ENCODE peak calls at places on chromosomes 5 and 9, in eight cellular contexts. M is neural progenitor cell, L is GM06990, C is stomach, K is cardiac muscle cell, O is heart left ventricle, N is H7, V is tibial artery. P is an unnamed sample.

GRCh38 chr5:154295551-154295950 is 105.0 kb downstream of the GALNT10 start:
- DNase-seq in N (no peak), V (no peak), C (no peak), O (no peak), K (no peak), M (no peak), L (no peak), P (no peak)

GRCh38 chr5:63398346-63398745 is 563.9 kb downstream of the HTR1A start:
- DNase-seq in L (no peak), K (no peak), C (no peak), N (no peak), V (no peak), M (no peak), O (no peak), P (no peak)

GRCh38 chr5:154308457-154309360 is 118.2 kb downstream of the GALNT10 start:
- DNase-seq in V (no peak), M (no peak), L (no peak), K (no peak), C (no peak), N (no peak), O (no peak), P (peak; percentile 33)

GRCh38 chr9:79719989-79720388 is 148.2 kb downstream of the TLE4 start:
- DNase-seq in V (no peak), L (no peak), C (no peak), K (no peak), M (no peak), N (no peak), O (no peak), P (no peak)

GRCh38 chr9:128001411-128002298 is 20.9 kb upstream of the EEIG1 start:
- DNase-seq in O (no peak), N (peak; percentile 70), V (no peak), M (peak; percentile 43), L (no peak), C (peak; percentile 72), K (peak; percentile 21), P (peak; percentile 39)

GRCh38 chr9:116271991-116272390 is 118.4 kb downstream of the PAPPA start:
- DNase-seq in V (no peak), O (no peak), C (no peak), N (peak; percentile 87), L (no peak), M (peak; percentile 73), K (no peak), P (no peak)

GRCh38 chr5:143139585-143139984 is 263.9 kb downstream of the NR3C1 start:
- DNase-seq in N (no peak), M (no peak), O (peak; percentile 38), L (no peak), V (no peak), C (no peak), K (no peak), P (no peak)

GRCh38 chr9:120625222-120625621 is 45.3 kb upstream of the CDK5RAP2 start:
- DNase-seq in C (no peak), V (no peak), K (no peak), O (no peak), L (no peak), N (no peak), M (no peak), P (peak; percentile 60)

GRCh38 chr5:109865636-109866035 is 175.9 kb downstream of the MAN2A1 start:
- DNase-seq in O (no peak), N (no peak), V (no peak), L (no peak), K (no peak), M (no peak), C (no peak), P (peak; percentile 78)

GRCh38 chr9:4324513-4324912 is 24.6 kb upstream of the GLIS3 start:
- DNase-seq in M (no peak), N (no peak), C (no peak), K (no peak), L (no peak), V (no peak), O (no peak), P (no peak)

GRCh38 chr5:149730620-149731331 is 666 bp downstream of the PPARGC1B start:
- DNase-seq in V (peak; percentile 35), N (peak; percentile 83), M (peak; percentile 69), L (peak; percentile 84), C (peak; percentile 55), O (peak; percentile 69), K (peak; percentile 59), P (peak; percentile 70)

GRCh38 chr9:126058631-126059030 is 268.0 kb upstream of the MVB12B start:
- DNase-seq in N (no peak), K (no peak), L (no peak), V (no peak), M (no peak), C (no peak), O (no peak), P (no peak)

GRCh38 chr9:119955276-119955675 is 586.0 kb upstream of the BRINP1 start:
- DNase-seq in N (no peak), O (no peak), L (no peak), M (no peak), C (no peak), K (no peak), V (no peak), P (no peak)

GRCh38 chr5:179263391-179264052 is 81.7 kb downstream of the ADAMTS2 start:
- DNase-seq in O (peak; percentile 23), K (no peak), V (no peak), N (peak; percentile 47), C (peak; percentile 20), M (no peak), L (no peak), P (no peak)

GRCh38 chr9:94757158-94757557 is 30.7 kb downstream of the AOPEP start:
- DNase-seq in K (no peak), N (no peak), C (no peak), L (no peak), O (no peak), M (no peak), V (no peak), P (no peak)

GRCh38 chr5:7714119-7714518 is 136.8 kb downstream of the CFAP90 start:
- DNase-seq in C (no peak), M (no peak), V (no peak), N (no peak), L (no peak), O (no peak), K (no peak), P (no peak)

GRCh38 chr5:9545959-9546851 is at the start of gene SEMA5A:
- DNase-seq in N (peak; percentile 91), O (peak; percentile 86), M (peak; percentile 90), C (peak; percentile 72), V (peak; percentile 52), K (peak; percentile 87), L (peak; percentile 45), P (no peak)

GRCh38 chr9:129633207-129633606 is 7.2 kb downstream of the NTMT1 start:
- DNase-seq in L (no peak), C (no peak), O (no peak), V (no peak), M (no peak), N (no peak), K (no peak), P (no peak)

GRCh38 chr9:129630967-129631672 is 5.2 kb downstream of the NTMT1 start:
- DNase-seq in K (no peak), N (peak; percentile 65), O (no peak), V (no peak), L (no peak), M (no peak), C (no peak), P (no peak)

GRCh38 chr9:129633848-129634247 is 7.9 kb downstream of the NTMT1 start:
- DNase-seq in V (no peak), L (no peak), C (no peak), N (no peak), M (no peak), K (no peak), O (no peak), P (no peak)

GRCh38 chr9:129632460-129632859 is 6.5 kb downstream of the NTMT1 start:
- DNase-seq in O (no peak), K (peak; percentile 50), C (no peak), M (no peak), N (no peak), V (no peak), L (no peak), P (no peak)

DNA sequence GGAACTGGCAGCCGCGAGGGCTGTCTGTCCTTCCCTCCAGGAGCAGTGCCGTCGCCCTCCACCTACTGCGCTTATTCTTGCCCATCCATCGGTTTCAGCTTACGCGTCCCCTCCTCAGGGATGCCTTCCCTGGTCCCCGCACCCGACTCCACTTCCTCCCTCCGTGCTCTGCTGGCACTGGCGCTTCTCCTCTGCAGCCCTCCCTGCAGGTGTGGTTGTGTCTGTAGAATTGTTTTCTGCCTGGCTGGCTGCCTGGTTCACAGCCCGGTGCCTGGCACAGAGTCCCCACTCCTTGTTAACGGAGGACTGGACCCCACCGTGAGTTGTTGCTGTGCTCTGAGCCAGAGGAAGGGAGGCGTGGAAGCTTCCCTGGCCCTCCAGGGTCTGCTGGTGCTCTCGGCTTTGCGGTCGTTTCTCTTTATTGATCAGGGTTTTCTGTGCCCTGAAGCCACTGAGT is 5.7 kb downstream of the NTMT1 start:
- DNase-seq in N (no peak), O (no peak), V (no peak), K (no peak), M (no peak), C (peak; percentile 50), L (no peak), P (no peak)
- H3K36me3 ChIP-seq in N (peaks cover 18% of the 10 kb centered on the region), O (peaks cover 47% of the 10 kb centered on the region), V (peaks cover 44% of the 10 kb centered on the region), K (peaks cover 17% of the 10 kb centered on the region), M (no peaks in the 10 kb centered on the region), C (peaks cover 38% of the 10 kb centered on the region), L (peaks cover 18% of the 10 kb centered on the region), P (peaks cover 35% of the 10 kb centered on the region)

DNA sequence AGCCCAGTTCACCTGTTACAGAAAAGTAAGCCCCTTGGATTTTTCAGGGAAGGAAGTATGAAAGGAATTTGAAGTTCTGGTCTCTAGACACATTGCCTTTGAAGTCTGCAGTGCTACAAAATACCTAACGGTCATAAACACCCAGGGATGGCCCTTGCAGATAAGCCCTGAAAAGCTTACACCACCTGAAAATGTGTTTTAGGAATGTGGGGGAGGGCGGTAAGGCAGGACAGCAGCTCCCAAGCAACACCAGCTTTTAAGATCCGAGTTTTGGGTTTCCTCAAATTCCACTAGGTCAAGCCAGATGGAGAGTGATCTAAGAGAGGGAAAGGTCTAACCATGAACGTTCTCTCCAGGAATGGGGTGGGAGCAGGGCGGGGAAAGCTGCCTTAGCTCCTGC is 114.1 kb upstream of the PANK3 start:
- DNase-seq in N (no peak), C (no peak), K (no peak), L (no peak), O (no peak), M (no peak), V (no peak), P (no peak)
- H3K36me3 ChIP-seq in N (no peaks in the 10 kb centered on the region), C (no peaks in the 10 kb centered on the region), K (peaks cover 4% of the 10 kb centered on the region), L (no peaks in the 10 kb centered on the region), O (no peaks in the 10 kb centered on the region), M (no peaks in the 10 kb centered on the region), V (peaks cover 12% of the 10 kb centered on the region), P (no peaks in the 10 kb centered on the region)

GRCh38 chr9:108972626-108973209 is 38.5 kb downstream of the ABITRAM start:
- DNase-seq in M (no peak), L (no peak), N (no peak), C (no peak), O (no peak), K (no peak), V (no peak), P (no peak)
- H3K36me3 ChIP-seq in M (peaks cover 8% of the 10 kb centered on the region), L (peaks cover 1% of the 10 kb centered on the region), N (peaks cover 2% of the 10 kb centered on the region), C (no peaks in the 10 kb centered on the region), O (peaks cover 33% of the 10 kb centered on the region), K (peaks cover 15% of the 10 kb centered on the region), V (no peaks in the 10 kb centered on the region), P (peaks cover 32% of the 10 kb centered on the region)

DNA sequence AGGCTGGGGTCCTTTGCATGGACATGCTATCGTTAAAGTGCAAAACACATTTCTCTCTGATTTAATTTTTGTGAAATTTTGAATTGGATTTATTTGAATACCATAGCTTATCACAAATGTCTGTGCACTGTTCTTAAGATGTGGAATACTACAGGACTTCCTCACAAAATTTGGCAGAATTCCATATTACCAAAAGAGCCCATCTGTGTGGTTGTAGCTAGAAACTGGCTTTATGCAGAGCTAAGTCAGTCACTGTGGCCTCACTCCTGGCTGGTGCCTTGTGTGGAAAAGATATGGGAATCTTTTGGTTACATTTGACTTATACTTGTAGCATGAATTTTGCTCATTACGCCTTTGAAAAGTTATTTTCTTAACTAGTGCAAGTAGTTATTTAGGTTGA is 35.5 kb downstream of the ACO1 start:
- DNase-seq in K (no peak), L (no peak), N (no peak), V (no peak), C (no peak), M (no peak), O (no peak), P (no peak)
- H3K36me3 ChIP-seq in K (peaks cover 39% of the 10 kb centered on the region), L (peaks cover 1% of the 10 kb centered on the region), N (peaks cover 5% of the 10 kb centered on the region), V (peaks cover 83% of the 10 kb centered on the region), C (peaks cover 37% of the 10 kb centered on the region), M (no peaks in the 10 kb centered on the region), O (peaks cover 98% of the 10 kb centered on the region), P (peaks cover 9% of the 10 kb centered on the region)

P was measured in SJCRH30.